ENCODE peak calls at places on chromosomes 13 and 19, in nine cellular contexts. R, V, H, Q, W, N, Y, A and P are unnamed samples.

GRCh38 chr19:6260912-6261636 is 18.7 kb downstream of the MLLT1 start:
- DNase-seq in V (peak; percentile 41), N (no peak), Y (no peak), R (peak; percentile 59), A (peak; percentile 54), W (peak; percentile 16), Q (no peak), H (no peak), P (peak; percentile 64)

GRCh38 chr13:114017028-114017630 is 43.3 kb upstream of the C13orf46 start:
- DNase-seq in Y (no peak), V (no peak), R (peak; percentile 45), H (no peak), Q (no peak), A (peak; percentile 27), N (peak; percentile 61), W (no peak), P (peak; percentile 16)

GRCh38 chr13:39876258-39876657 is 220.8 kb downstream of the COG6 start:
- DNase-seq in W (peak; percentile 29), R (no peak), A (peak; percentile 61), H (no peak), Q (no peak), N (no peak), V (no peak), Y (no peak), P (no peak)

GRCh38 chr13:29484236-29484635 is 111.3 kb downstream of the SLC7A1 start:
- DNase-seq in H (no peak), Q (no peak), N (no peak), V (no peak), Y (no peak), W (no peak), A (no peak), R (peak; percentile 61), P (no peak)

GRCh38 chr19:13143135-13143534 is 7.0 kb downstream of the STX10 start:
- DNase-seq in A (peak; percentile 91), W (peak; percentile 74), Q (no peak), V (no peak), R (no peak), H (no peak), Y (no peak), N (no peak), P (no peak)

GRCh38 chr19:41801031-41801430 is 4.6 kb downstream of the CEACAM3 start:
- DNase-seq in A (no peak), Q (no peak), W (no peak), N (no peak), H (no peak), Y (no peak), R (no peak), V (no peak), P (no peak)

GRCh38 chr19:41708481-41708880 is at the start of gene CEACAM5:
- DNase-seq in N (no peak), R (no peak), A (no peak), V (no peak), H (peak; percentile 91), Y (no peak), W (no peak), Q (no peak), P (no peak)

GRCh38 chr19:21147540-21147939 is 5.7 kb downstream of the ZNF431 start:
- DNase-seq in H (no peak), N (no peak), R (no peak), Q (no peak), W (no peak), V (no peak), A (no peak), Y (no peak), P (no peak)

GRCh38 chr19:29805026-29805925 is 6.5 kb upstream of the CCNE1 start:
- DNase-seq in W (peak; percentile 36), N (no peak), R (no peak), V (no peak), H (no peak), A (peak; percentile 15), Y (no peak), Q (no peak), P (peak; percentile 23)

GRCh38 chr13:44853641-44854040 is 135.6 kb downstream of the NUFIP1 start:
- DNase-seq in V (peak; percentile 85), A (peak; percentile 69), Q (no peak), W (peak; percentile 71), N (no peak), H (peak; percentile 69), R (no peak), Y (no peak), P (no peak)

GRCh38 chr19:32702010-32702409 is 10.4 kb downstream of the NUDT19 start:
- DNase-seq in N (no peak), V (peak; percentile 66), W (no peak), Y (no peak), H (no peak), R (no peak), Q (no peak), A (no peak), P (no peak)

GRCh38 chr13:80888421-80888820 is 547.5 kb upstream of the SPRY2 start:
- DNase-seq in H (no peak), N (no peak), V (no peak), R (no peak), W (no peak), A (no peak), Y (no peak), Q (no peak), P (no peak)

GRCh38 chr13:40777166-40777956 is 6.4 kb upstream of the MRPS31 start:
- DNase-seq in Y (no peak), V (no peak), N (no peak), W (peak; percentile 64), H (peak; percentile 43), R (peak; percentile 66), A (peak; percentile 55), Q (peak; percentile 47), P (no peak)

DNA sequence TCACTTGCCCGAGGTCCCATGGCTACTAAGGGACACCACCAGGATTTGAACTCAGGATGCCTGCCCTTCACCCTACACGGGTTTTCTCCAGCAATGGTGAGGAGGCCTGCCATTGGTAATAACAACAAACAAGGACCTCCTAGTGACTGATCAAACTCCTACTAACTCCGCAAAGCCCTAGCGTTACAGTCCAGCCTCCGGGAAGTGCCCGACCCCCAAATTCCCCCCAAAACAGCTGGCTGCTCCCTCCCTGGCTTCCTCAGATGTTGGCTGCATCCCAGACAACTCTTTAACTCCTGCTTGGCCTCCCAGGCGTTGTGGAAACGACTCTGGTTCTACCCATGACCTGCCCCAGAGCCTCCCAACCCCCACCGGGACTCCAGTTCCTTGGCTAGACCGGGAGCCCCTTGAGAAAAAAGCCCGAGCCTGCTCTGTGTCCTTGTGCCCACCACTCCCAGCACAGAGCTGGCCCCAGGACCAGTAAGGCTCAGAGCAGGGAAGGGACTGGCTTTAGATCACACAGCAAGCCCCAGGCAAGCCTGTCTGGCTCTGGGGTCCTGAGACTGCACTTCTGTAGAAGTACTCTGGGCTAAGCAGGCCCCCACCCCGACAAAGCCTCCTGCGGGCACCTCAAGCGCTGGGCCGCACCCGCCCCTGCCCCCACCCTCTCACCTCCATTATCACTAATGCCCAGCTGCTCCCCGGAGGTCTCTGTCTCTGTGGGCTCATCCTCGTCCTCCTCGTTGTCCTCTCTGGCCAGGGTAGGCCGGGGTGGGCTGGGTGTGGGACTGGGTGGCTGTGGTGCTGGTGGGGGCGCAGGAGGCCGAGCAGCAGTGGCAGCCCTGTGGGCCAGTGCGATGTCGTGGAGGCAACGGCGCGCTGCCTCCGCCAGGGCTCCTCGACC is 4.7 kb downstream of the AKT1S1 start:
- DNase-seq in Y (no peak), H (no peak), W (no peak), R (no peak), Q (no peak), A (no peak), V (no peak), N (peak; percentile 54), P (peak; percentile 13)
- H3K27ac ChIP-seq in Y (no peak overlapping the region), H (no peak overlapping the region), W (no peak overlapping the region), R (no peak overlapping the region), Q (no peak overlapping the region), A (no peak overlapping the region), V (no peak overlapping the region), N (no peak overlapping the region), P (peak overlapping the region; percentile 28)

DNA sequence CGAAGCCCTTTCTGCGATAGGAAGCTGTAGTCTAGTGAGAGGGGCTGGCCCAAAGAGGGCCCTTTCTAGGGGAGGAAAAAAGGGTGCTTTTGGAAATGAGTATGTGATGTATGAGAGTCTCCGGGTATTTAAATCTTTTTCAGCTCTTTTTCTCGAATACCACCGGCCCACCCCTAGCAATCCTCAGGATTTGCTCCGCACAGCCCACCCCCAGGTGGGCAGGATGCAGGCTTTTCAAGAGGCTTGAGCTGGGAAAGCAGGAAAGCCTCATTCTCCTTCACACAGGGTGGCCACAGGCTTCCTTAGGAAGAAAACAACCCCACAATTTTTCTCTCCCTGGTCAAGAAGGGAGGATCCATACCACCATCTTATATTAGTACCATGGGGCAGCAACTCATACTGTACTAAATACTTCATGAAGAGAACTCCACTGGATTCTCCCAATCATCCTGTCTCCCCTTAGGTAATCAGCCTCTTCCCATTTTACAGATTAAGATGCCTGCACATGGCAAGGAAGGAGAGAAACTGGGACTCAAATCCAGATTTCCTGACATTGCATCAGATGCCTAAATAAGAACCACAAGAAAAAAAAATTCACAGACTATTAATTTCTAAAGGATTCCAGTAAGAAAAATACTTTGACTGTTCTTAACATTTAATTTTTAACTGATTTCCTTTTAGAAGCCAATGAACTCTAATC is 84.4 kb downstream of the STK24 start:
- DNase-seq in R (peak; percentile 67), A (no peak), N (no peak), Q (no peak), Y (no peak), V (no peak), H (no peak), W (no peak), P (no peak)
- H3K4me1 ChIP-seq in R (peaks cover 73% of the 10 kb centered on the region), A (no peaks in the 10 kb centered on the region), N (no peaks in the 10 kb centered on the region), Q (peaks cover 45% of the 10 kb centered on the region), Y (no peaks in the 10 kb centered on the region), V (peaks cover 84% of the 10 kb centered on the region), H (peaks cover 47% of the 10 kb centered on the region), W (peaks cover 81% of the 10 kb centered on the region), P (peaks cover 47% of the 10 kb centered on the region)

GRCh38 chr19:45745606-45746005 is 12.4 kb downstream of the MEIOSIN start:
- DNase-seq in N (no peak), H (no peak), Q (no peak), R (no peak), W (no peak), V (no peak), Y (no peak), A (no peak), P (no peak)
- TF ChIP-seq CTCF in N (no peak), H (no peak), Q (no peak), R (no peak), W (no peak), V (no peak), Y (no peak), A (no peak), P (no peak)

DNA sequence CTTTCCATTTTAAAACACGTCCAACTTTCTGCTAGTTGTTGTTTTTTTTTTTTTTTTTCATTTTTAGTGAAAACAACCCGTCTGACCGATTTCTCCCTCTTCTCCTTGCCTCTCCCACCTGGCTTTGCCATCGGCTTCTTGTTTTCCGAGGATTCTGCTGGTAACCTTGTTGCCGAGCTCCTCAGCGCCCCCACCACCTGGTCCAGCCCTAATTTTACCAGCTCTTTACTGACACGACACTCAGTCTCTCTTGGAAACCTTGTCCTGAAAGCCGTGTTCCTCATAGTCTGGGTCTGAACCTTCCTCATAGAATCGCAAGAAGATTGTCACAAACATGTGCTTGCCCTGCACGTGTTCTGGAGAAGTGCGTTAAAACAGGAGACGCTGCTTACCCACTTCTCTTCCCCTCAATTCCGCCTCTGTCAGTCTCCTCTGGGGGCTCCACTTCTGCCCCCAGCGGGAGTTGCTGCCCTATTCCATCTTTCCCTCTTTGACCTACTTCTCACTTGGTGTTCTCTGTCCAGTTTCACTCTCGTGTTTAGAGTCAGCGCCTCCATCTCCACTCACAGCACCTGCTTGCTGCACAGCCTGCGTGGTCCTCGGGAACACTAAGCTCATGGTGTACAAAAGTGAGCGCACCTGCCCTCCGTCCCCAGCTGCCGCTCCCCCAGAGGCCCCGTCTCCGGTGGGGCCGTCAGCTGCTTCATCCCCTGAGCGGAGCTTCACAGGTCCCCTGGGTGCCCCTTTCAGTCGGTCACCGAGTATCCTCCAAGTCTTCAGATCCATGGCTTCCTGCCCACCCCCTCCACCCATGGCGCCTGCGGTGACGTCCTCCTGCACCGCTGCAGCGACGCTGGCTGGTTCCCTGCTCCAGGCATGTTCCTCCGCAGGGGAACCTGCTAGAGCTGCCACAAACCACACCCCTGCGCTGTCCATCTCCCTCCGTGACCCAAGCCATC is 65.1 kb downstream of the TM9SF2 start:
- DNase-seq in Q (no peak), Y (no peak), A (no peak), N (no peak), W (no peak), H (no peak), R (no peak), V (no peak), P (no peak)
- H3K27ac ChIP-seq in Q (no peak overlapping the region), Y (no peak overlapping the region), A (no peak overlapping the region), N (no peak overlapping the region), W (no peak overlapping the region), H (no peak overlapping the region), R (no peak overlapping the region), V (no peak overlapping the region), P (no peak overlapping the region)